ENCODE peak calls at places on chromosomes 2 and 18, in nine cellular contexts. One of them, this sample, is unnamed.

GRCh38 chr2:45169339-45170190 is 160.3 kb upstream of the SIX2 start:
- DNase-seq in fibroblast of pulmonary artery: peak
- DNase-seq in OCI-LY7: no peak
- DNase-seq in GF-D8: no peak
- DNase-seq in stimulated activated CD8-positive, alpha-beta memory T cell treated with anti-CD3 and anti-CD28 coated beads, Interleukin-7, amount 100 ng/mL, for 24 hours: no peak
- DNase-seq in NCI-H345: peak
- DNase-seq in IMR-90: no peak
- DNase-seq in stimulated activated CD4-positive, alpha-beta T cell treated with anti-CD3 and anti-CD28 coated beads, TNF-alpha, amount 100 ng/mL, for 48 hours: no peak
- DNase-seq in H54: no peak
- DNase-seq in this sample: no peak

GRCh38 chr2:198309673-198310280 is 505.4 kb downstream of the PLCL1 start:
- DNase-seq in fibroblast of pulmonary artery: peak
- DNase-seq in NCI-H345: peak
- DNase-seq in stimulated activated CD8-positive, alpha-beta memory T cell treated with anti-CD3 and anti-CD28 coated beads, Interleukin-7, amount 100 ng/mL, for 24 hours: peak
- DNase-seq in stimulated activated CD4-positive, alpha-beta T cell treated with anti-CD3 and anti-CD28 coated beads, TNF-alpha, amount 100 ng/mL, for 48 hours: peak
- DNase-seq in GF-D8: no peak
- DNase-seq in IMR-90: peak
- DNase-seq in H54: no peak
- DNase-seq in OCI-LY7: peak
- DNase-seq in this sample: peak

GRCh38 chr2:45755585-45756330 is 104.3 kb downstream of the PRKCE start:
- DNase-seq in OCI-LY7: no peak
- DNase-seq in stimulated activated CD8-positive, alpha-beta memory T cell treated with anti-CD3 and anti-CD28 coated beads, Interleukin-7, amount 100 ng/mL, for 24 hours: no peak
- DNase-seq in fibroblast of pulmonary artery: no peak
- DNase-seq in IMR-90: peak
- DNase-seq in GF-D8: no peak
- DNase-seq in stimulated activated CD4-positive, alpha-beta T cell treated with anti-CD3 and anti-CD28 coated beads, TNF-alpha, amount 100 ng/mL, for 48 hours: no peak
- DNase-seq in NCI-H345: no peak
- DNase-seq in H54: peak
- DNase-seq in this sample: no peak

GRCh38 chr2:54347622-54348021 is 91.6 kb upstream of the TSPYL6 start:
- DNase-seq in stimulated activated CD4-positive, alpha-beta T cell treated with anti-CD3 and anti-CD28 coated beads, TNF-alpha, amount 100 ng/mL, for 48 hours: no peak
- DNase-seq in stimulated activated CD8-positive, alpha-beta memory T cell treated with anti-CD3 and anti-CD28 coated beads, Interleukin-7, amount 100 ng/mL, for 24 hours: no peak
- DNase-seq in IMR-90: no peak
- DNase-seq in fibroblast of pulmonary artery: no peak
- DNase-seq in OCI-LY7: no peak
- DNase-seq in NCI-H345: no peak
- DNase-seq in GF-D8: no peak
- DNase-seq in H54: no peak
- DNase-seq in this sample: no peak

GRCh38 chr2:9984217-9984739 is 32.8 kb downstream of the GRHL1 start:
- DNase-seq in OCI-LY7: peak
- DNase-seq in fibroblast of pulmonary artery: peak
- DNase-seq in GF-D8: no peak
- DNase-seq in stimulated activated CD4-positive, alpha-beta T cell treated with anti-CD3 and anti-CD28 coated beads, TNF-alpha, amount 100 ng/mL, for 48 hours: no peak
- DNase-seq in stimulated activated CD8-positive, alpha-beta memory T cell treated with anti-CD3 and anti-CD28 coated beads, Interleukin-7, amount 100 ng/mL, for 24 hours: no peak
- DNase-seq in NCI-H345: peak
- DNase-seq in IMR-90: peak
- DNase-seq in H54: peak
- DNase-seq in this sample: no peak

GRCh38 chr2:191601060-191601459 is 76.9 kb upstream of the NABP1 start:
- DNase-seq in stimulated activated CD4-positive, alpha-beta T cell treated with anti-CD3 and anti-CD28 coated beads, TNF-alpha, amount 100 ng/mL, for 48 hours: no peak
- DNase-seq in stimulated activated CD8-positive, alpha-beta memory T cell treated with anti-CD3 and anti-CD28 coated beads, Interleukin-7, amount 100 ng/mL, for 24 hours: no peak
- DNase-seq in GF-D8: no peak
- DNase-seq in fibroblast of pulmonary artery: no peak
- DNase-seq in IMR-90: no peak
- DNase-seq in NCI-H345: no peak
- DNase-seq in H54: no peak
- DNase-seq in OCI-LY7: no peak
- DNase-seq in this sample: no peak

GRCh38 chr2:88038263-88039105 is 17.1 kb downstream of the KRCC1 start:
- DNase-seq in NCI-H345: no peak
- DNase-seq in fibroblast of pulmonary artery: peak
- DNase-seq in IMR-90: peak
- DNase-seq in OCI-LY7: no peak
- DNase-seq in H54: peak
- DNase-seq in stimulated activated CD8-positive, alpha-beta memory T cell treated with anti-CD3 and anti-CD28 coated beads, Interleukin-7, amount 100 ng/mL, for 24 hours: no peak
- DNase-seq in stimulated activated CD4-positive, alpha-beta T cell treated with anti-CD3 and anti-CD28 coated beads, TNF-alpha, amount 100 ng/mL, for 48 hours: no peak
- DNase-seq in GF-D8: no peak
- DNase-seq in this sample: no peak

GRCh38 chr2:74908763-74909444 is 49.5 kb upstream of the POLE4 start:
- DNase-seq in NCI-H345: no peak
- DNase-seq in stimulated activated CD4-positive, alpha-beta T cell treated with anti-CD3 and anti-CD28 coated beads, TNF-alpha, amount 100 ng/mL, for 48 hours: no peak
- DNase-seq in GF-D8: no peak
- DNase-seq in IMR-90: no peak
- DNase-seq in stimulated activated CD8-positive, alpha-beta memory T cell treated with anti-CD3 and anti-CD28 coated beads, Interleukin-7, amount 100 ng/mL, for 24 hours: no peak
- DNase-seq in fibroblast of pulmonary artery: no peak
- DNase-seq in H54: no peak
- DNase-seq in OCI-LY7: no peak
- DNase-seq in this sample: peak

GRCh38 chr2:68282814-68283812 is 30.8 kb upstream of the PPP3R1 start:
- DNase-seq in NCI-H345: peak
- DNase-seq in GF-D8: peak
- DNase-seq in fibroblast of pulmonary artery: peak
- DNase-seq in H54: peak
- DNase-seq in OCI-LY7: peak
- DNase-seq in stimulated activated CD8-positive, alpha-beta memory T cell treated with anti-CD3 and anti-CD28 coated beads, Interleukin-7, amount 100 ng/mL, for 24 hours: no peak
- DNase-seq in IMR-90: peak
- DNase-seq in stimulated activated CD4-positive, alpha-beta T cell treated with anti-CD3 and anti-CD28 coated beads, TNF-alpha, amount 100 ng/mL, for 48 hours: no peak
- DNase-seq in this sample: peak

GRCh38 chr2:166516712-166517303 is 22.8 kb upstream of the SCN7A start:
- DNase-seq in H54: no peak
- DNase-seq in NCI-H345: peak
- DNase-seq in stimulated activated CD4-positive, alpha-beta T cell treated with anti-CD3 and anti-CD28 coated beads, TNF-alpha, amount 100 ng/mL, for 48 hours: no peak
- DNase-seq in IMR-90: peak
- DNase-seq in fibroblast of pulmonary artery: peak
- DNase-seq in OCI-LY7: peak
- DNase-seq in stimulated activated CD8-positive, alpha-beta memory T cell treated with anti-CD3 and anti-CD28 coated beads, Interleukin-7, amount 100 ng/mL, for 24 hours: no peak
- DNase-seq in GF-D8: no peak
- DNase-seq in this sample: no peak

GRCh38 chr2:19542796-19543195 is 184.4 kb upstream of the OSR1 start:
- DNase-seq in stimulated activated CD8-positive, alpha-beta memory T cell treated with anti-CD3 and anti-CD28 coated beads, Interleukin-7, amount 100 ng/mL, for 24 hours: no peak
- DNase-seq in stimulated activated CD4-positive, alpha-beta T cell treated with anti-CD3 and anti-CD28 coated beads, TNF-alpha, amount 100 ng/mL, for 48 hours: no peak
- DNase-seq in GF-D8: no peak
- DNase-seq in NCI-H345: no peak
- DNase-seq in IMR-90: no peak
- DNase-seq in fibroblast of pulmonary artery: no peak
- DNase-seq in H54: no peak
- DNase-seq in OCI-LY7: no peak
- DNase-seq in this sample: no peak

GRCh38 chr2:85775406-85776381 is 21.9 kb downstream of the ATOH8 start:
- DNase-seq in GF-D8: no peak
- DNase-seq in fibroblast of pulmonary artery: no peak
- DNase-seq in H54: no peak
- DNase-seq in stimulated activated CD4-positive, alpha-beta T cell treated with anti-CD3 and anti-CD28 coated beads, TNF-alpha, amount 100 ng/mL, for 48 hours: no peak
- DNase-seq in stimulated activated CD8-positive, alpha-beta memory T cell treated with anti-CD3 and anti-CD28 coated beads, Interleukin-7, amount 100 ng/mL, for 24 hours: no peak
- DNase-seq in OCI-LY7: no peak
- DNase-seq in NCI-H345: no peak
- DNase-seq in IMR-90: no peak
- DNase-seq in this sample: no peak

GRCh38 chr18:37320320-37320719 is 245.3 kb downstream of the CELF4 start:
- DNase-seq in IMR-90: no peak
- DNase-seq in stimulated activated CD4-positive, alpha-beta T cell treated with anti-CD3 and anti-CD28 coated beads, TNF-alpha, amount 100 ng/mL, for 48 hours: no peak
- DNase-seq in NCI-H345: no peak
- DNase-seq in fibroblast of pulmonary artery: no peak
- DNase-seq in OCI-LY7: no peak
- DNase-seq in GF-D8: no peak
- DNase-seq in stimulated activated CD8-positive, alpha-beta memory T cell treated with anti-CD3 and anti-CD28 coated beads, Interleukin-7, amount 100 ng/mL, for 24 hours: no peak
- DNase-seq in H54: no peak
- DNase-seq in this sample: no peak

GRCh38 chr2:226184940-226185575 is 614.6 kb downstream of the IRS1 start:
- DNase-seq in fibroblast of pulmonary artery: peak
- DNase-seq in GF-D8: no peak
- DNase-seq in stimulated activated CD8-positive, alpha-beta memory T cell treated with anti-CD3 and anti-CD28 coated beads, Interleukin-7, amount 100 ng/mL, for 24 hours: no peak
- DNase-seq in IMR-90: peak
- DNase-seq in NCI-H345: no peak
- DNase-seq in H54: no peak
- DNase-seq in OCI-LY7: no peak
- DNase-seq in stimulated activated CD4-positive, alpha-beta T cell treated with anti-CD3 and anti-CD28 coated beads, TNF-alpha, amount 100 ng/mL, for 48 hours: no peak
- DNase-seq in this sample: no peak